ENCODE peak calls at places on chromosomes 13 and 19, in five cellular contexts. U is endothelial cell of umbilical vein, G is tibial artery, D is heart left ventricle, K is AG04450. F is an unnamed sample.
A peak's percentile ranks its signal among the peaks of the same experiment; 100 is the strongest.

GRCh38 chr13:104315606-104316005 is 1249.4 kb upstream of the SLC10A2 start:
- DNase-seq in K (peak; percentile 85), G (no peak), D (no peak), U (peak; percentile 79), F (no peak)

GRCh38 chr19:34096020-34096915 is 76.0 kb upstream of the LSM14A start:
- DNase-seq in U (peak; percentile 59), G (no peak), K (peak; percentile 11), D (no peak), F (no peak)

GRCh38 chr19:43610493-43610892 is 1.4 kb upstream of the SRRM5 start:
- DNase-seq in D (no peak), U (no peak), K (no peak), G (no peak), F (no peak)

GRCh38 chr13:38635030-38635429 is 51.8 kb upstream of the FREM2 start:
- DNase-seq in D (no peak), U (no peak), G (no peak), K (no peak), F (no peak)

GRCh38 chr19:3343619-3344502 is 22.5 kb upstream of the NFIC start:
- DNase-seq in G (peak; percentile 97), D (peak; percentile 81), K (no peak), U (peak; percentile 31), F (peak; percentile 89)

GRCh38 chr13:101465877-101466276 is 13.4 kb downstream of the ITGBL1 start:
- DNase-seq in K (no peak), G (no peak), U (peak; percentile 7), D (no peak), F (no peak)

GRCh38 chr13:102582256-102582655 is 14.5 kb upstream of the TPP2 start:
- DNase-seq in K (no peak), D (no peak), G (no peak), U (no peak), F (no peak)

GRCh38 chr19:46755077-46755852 is 9.0 kb upstream of the STRN4 start:
- DNase-seq in K (peak; percentile 24), U (peak; percentile 86), G (peak; percentile 60), D (no peak), F (no peak)

GRCh38 chr13:93963266-93964131 is 516.0 kb downstream of the DCT start:
- DNase-seq in K (no peak), G (no peak), D (no peak), U (no peak), F (no peak)

GRCh38 chr19:1259206-1259872 is 9.8 kb upstream of the CIRBP start:
- DNase-seq in D (peak; percentile 89), G (peak; percentile 70), U (peak; percentile 62), K (no peak), F (peak; percentile 71)

GRCh38 chr13:100106705-100107104 is 17.8 kb downstream of the PCCA start:
- DNase-seq in U (no peak), K (no peak), D (no peak), G (no peak), F (no peak)

GRCh38 chr13:100106005-100106404 is 17.1 kb downstream of the PCCA start:
- DNase-seq in K (no peak), D (no peak), G (no peak), U (no peak), F (no peak)

GRCh38 chr13:100112186-100112838 is 23.4 kb downstream of the PCCA start:
- DNase-seq in U (no peak), D (no peak), K (no peak), G (no peak), F (no peak)

GRCh38 chr13:100108913-100109507 is 20.1 kb downstream of the PCCA start:
- DNase-seq in G (no peak), D (no peak), K (no peak), U (no peak), F (no peak)

DNA sequence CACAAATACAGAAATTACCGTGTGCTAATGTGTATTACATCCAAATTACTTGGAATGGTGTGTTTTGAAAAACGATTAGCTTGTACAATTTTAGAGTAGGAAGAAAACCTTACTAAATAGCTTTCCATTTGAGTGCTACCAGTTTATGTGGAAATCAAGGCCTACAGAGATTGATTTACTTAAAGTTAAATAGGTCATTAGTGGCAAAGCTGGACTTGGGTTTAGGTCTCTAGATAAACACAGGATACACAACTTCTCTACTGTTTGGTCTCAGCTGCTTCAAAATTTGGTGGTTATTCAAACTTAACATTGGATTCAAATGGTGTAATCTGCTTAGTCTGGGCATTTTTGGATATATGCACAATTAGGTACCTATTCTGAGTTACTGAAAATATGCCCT is 21.4 kb downstream of the PCCA start:
- DNase-seq in G (no peak), D (no peak), K (no peak), U (no peak), F (no peak)
- H3K4me3 ChIP-seq in G (no peak overlapping the region), D (no peak overlapping the region), K (no peak overlapping the region), U (no peak overlapping the region), F (no peak overlapping the region)

GRCh38 chr13:108168929-108169328 is 46.4 kb downstream of the LIG4 start:
- DNase-seq in G (no peak), D (no peak), U (no peak), K (no peak), F (no peak)
- TF ChIP-seq CTCF in G (no peak), D (no peak), U (no peak), K (no peak), F (no peak)

GRCh38 chr19:6087074-6087506 is 23.2 kb downstream of the RFX2 start:
- DNase-seq in K (no peak), D (no peak), U (no peak), G (no peak), F (no peak)
- H3K4me3 ChIP-seq in K (no peak overlapping the region), D (no peak overlapping the region), U (no peak overlapping the region), G (no peak overlapping the region), F (no peak overlapping the region)

GRCh38 chr13:95420501-95420900 is 119.2 kb upstream of the ABCC4 start:
- DNase-seq in U (no peak), K (no peak), G (no peak), D (no peak), F (no peak)
- TF ChIP-seq CTCF in U (no peak), K (no peak), G (no peak), D (no peak), F (no peak)

GRCh38 chr19:5149930-5150329 is 181.0 kb downstream of the KDM4B start:
- DNase-seq in U (no peak), K (no peak), G (no peak), D (no peak), F (no peak)
- H3K4me3 ChIP-seq in U (no peak overlapping the region), K (no peak overlapping the region), G (no peak overlapping the region), D (no peak overlapping the region), F (no peak overlapping the region)

GRCh38 chr13:78689011-78689410 is 30.1 kb upstream of the OBI1 start:
- DNase-seq in K (no peak), U (peak; percentile 18), D (no peak), G (no peak), F (no peak)
- TF ChIP-seq CTCF in K (no peak), U (peak; percentile 29), D (no peak), G (no peak), F (no peak)

F was measured in lung.